ENCODE peak calls at places on chromosomes 3 and 15, in six cellular contexts. B, V, T, L, I and H are unnamed samples. For H3K4me1, the result is how much of the 10 kb centered on the place peaks cover.

GRCh38 chr15:73683624-73684536 is at the start of gene CD276:
- DNase-seq in B (no peak), V (peak), T (peak), L (peak), I (peak), H (peak)

GRCh38 chr15:91356083-91356482 is 256.0 kb downstream of the SV2B start:
- DNase-seq in B (no peak), V (no peak), T (no peak), L (no peak), I (no peak), H (no peak)

GRCh38 chr3:148379763-148380162 is 317.9 kb upstream of the AGTR1 start:
- DNase-seq in B (peak), V (no peak), T (peak), L (no peak), I (peak), H (peak)

GRCh38 chr15:99324082-99324620 is 72.9 kb downstream of the LRRC28 start:
- DNase-seq in B (no peak), V (no peak), T (no peak), L (no peak), I (peak), H (peak)

GRCh38 chr3:39870706-39871105 is 61.3 kb downstream of the MYRIP start:
- DNase-seq in B (no peak), V (no peak), T (no peak), L (no peak), I (no peak), H (peak)

GRCh38 chr3:160801386-160802118 is 45.5 kb downstream of the PPM1L start:
- DNase-seq in B (no peak), V (peak), T (no peak), L (no peak), I (no peak), H (peak)

GRCh38 chr15:92273732-92274131 is 119.9 kb upstream of the ST8SIA2 start:
- DNase-seq in B (no peak), V (no peak), T (no peak), L (no peak), I (no peak), H (no peak)

GRCh38 chr3:50516048-50516871 is 12.8 kb upstream of the CACNA2D2 start:
- DNase-seq in B (no peak), V (peak), T (peak), L (peak), I (no peak), H (no peak)

GRCh38 chr3:72123908-72124441 is 339.0 kb upstream of the PROK2 start:
- DNase-seq in B (peak), V (no peak), T (no peak), L (no peak), I (peak), H (peak)

GRCh38 chr15:77858677-77859490 is 218.6 kb downstream of the TBC1D2B start:
- DNase-seq in B (peak), V (no peak), T (no peak), L (peak), I (no peak), H (no peak)

GRCh38 chr3:56157693-56158092 is 310.6 kb downstream of the ERC2 start:
- DNase-seq in B (peak), V (no peak), T (peak), L (no peak), I (peak), H (peak)

GRCh38 chr15:65837301-65838283 is 31.7 kb upstream of the RAB11A start:
- DNase-seq in B (no peak), V (no peak), T (no peak), L (no peak), I (no peak), H (no peak)

GRCh38 chr3:143924522-143925381 is 46.9 kb upstream of the DIPK2A start:
- DNase-seq in B (no peak), V (no peak), T (no peak), L (no peak), I (no peak), H (no peak)

GRCh38 chr3:105997800-105998526 is 129.2 kb upstream of the CBLB start:
- DNase-seq in B (no peak), V (no peak), T (no peak), L (no peak), I (peak), H (peak)

GRCh38 chr15:22811640-22812039 is 25.2 kb downstream of the NIPA1 start:
- DNase-seq in B (no peak), V (peak), T (peak), L (peak), I (no peak), H (peak)

GRCh38 chr3:56921573-56922571 is 120.1 kb upstream of the ARHGEF3 start:
- DNase-seq in B (peak), V (no peak), T (no peak), L (no peak), I (no peak), H (peak)

GRCh38 chr15:55589297-55589696 is 1.2 kb upstream of the PYGO1 start:
- DNase-seq in B (no peak), V (no peak), T (no peak), L (no peak), I (no peak), H (peak)

GRCh38 chr15:73282567-73283200 is 86.1 kb downstream of the HCN4 start:
- DNase-seq in B (no peak), V (no peak), T (no peak), L (no peak), I (no peak), H (no peak)

GRCh38 chr3:52024765-52025452 is 29.2 kb upstream of the RPL29 start:
- DNase-seq in B (no peak), V (no peak), T (no peak), L (no peak), I (no peak), H (no peak)

GRCh38 chr15:45645026-45645980 is 10.5 kb downstream of the SQOR start:
- DNase-seq in B (no peak), V (peak), T (no peak), L (no peak), I (peak), H (peak)
- H3K9ac ChIP-seq in B (no peak), V (no peak), T (no peak), L (no peak), I (no peak), H (peak)

DNA sequence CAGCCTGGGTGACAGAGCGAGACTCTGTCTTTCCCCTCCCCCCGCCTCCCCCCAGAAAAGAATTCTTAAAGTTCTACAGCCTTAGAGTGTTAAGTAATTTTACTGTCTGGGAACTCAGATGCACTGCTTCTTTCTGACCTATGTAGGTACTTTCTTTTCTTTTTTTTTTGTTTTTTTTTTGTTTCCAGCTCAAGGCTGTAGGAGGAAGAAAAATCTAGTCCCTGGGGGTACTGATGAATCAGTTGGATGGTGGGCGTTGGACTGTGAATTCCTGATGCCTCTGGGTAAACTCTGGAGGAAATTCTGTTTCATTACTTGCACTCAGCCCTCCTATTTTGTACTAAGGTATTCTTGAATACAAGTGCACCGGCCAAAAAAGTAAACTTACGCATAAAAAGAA is 10.8 kb downstream of the GHRL start:
- DNase-seq in B (no peak), V (no peak), T (no peak), L (no peak), I (no peak), H (peak)
- H3K4me1 ChIP-seq in B (under half), V (under half), T (under half), L (under half), I (under half), H (under half)

DNA sequence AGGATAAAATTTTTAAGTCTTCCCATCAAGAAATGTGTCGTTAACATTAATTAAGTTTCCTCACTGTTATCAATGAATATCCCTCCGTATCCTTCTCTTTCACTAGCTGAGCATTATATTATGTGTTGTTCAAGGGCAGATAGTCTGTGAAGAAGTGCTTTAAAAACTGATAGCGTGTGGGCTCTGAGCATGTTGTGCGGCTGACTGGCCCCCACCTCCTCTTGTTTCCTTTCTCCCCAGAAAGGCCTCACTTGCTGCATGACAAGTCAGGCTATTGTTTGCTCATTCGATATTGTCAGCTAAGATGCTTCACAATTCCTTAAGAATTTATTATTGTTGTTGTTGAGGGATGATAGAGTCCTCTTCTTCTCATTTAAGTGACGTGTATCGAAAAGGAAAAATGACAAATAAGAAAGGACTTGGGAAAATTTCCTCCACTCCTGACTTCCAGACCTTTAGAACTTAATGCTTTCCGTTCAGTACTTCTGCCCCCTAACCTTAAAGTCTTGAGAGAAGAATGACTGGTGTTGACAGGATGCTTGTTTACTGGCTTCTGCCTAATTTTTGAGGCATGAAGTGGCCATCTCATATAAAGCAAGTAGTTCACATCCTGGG is 298.3 kb downstream of the LPP start:
- DNase-seq in B (no peak), V (no peak), T (no peak), L (no peak), I (no peak), H (no peak)
- H3K9ac ChIP-seq in B (no peak), V (no peak), T (no peak), L (no peak), I (no peak), H (no peak)

GRCh38 chr3:129611446-129611800 is 4.9 kb upstream of the PLXND1 start:
- DNase-seq in B (no peak), V (no peak), T (no peak), L (no peak), I (no peak), H (no peak)
- H3K4me1 ChIP-seq in B (under half), V (under half), T (under half), L (under half), I (under half), H (half or more)

GRCh38 chr3:158447408-158447807 is 123.6 kb upstream of the MLF1 start:
- DNase-seq in B (no peak), V (no peak), T (no peak), L (no peak), I (no peak), H (no peak)

GRCh38 chr3:158443632-158444031 is 127.4 kb upstream of the MLF1 start:
- DNase-seq in B (no peak), V (no peak), T (no peak), L (no peak), I (no peak), H (no peak)
- H3K9ac ChIP-seq in B (no peak), V (no peak), T (no peak), L (no peak), I (no peak), H (no peak)

DNA sequence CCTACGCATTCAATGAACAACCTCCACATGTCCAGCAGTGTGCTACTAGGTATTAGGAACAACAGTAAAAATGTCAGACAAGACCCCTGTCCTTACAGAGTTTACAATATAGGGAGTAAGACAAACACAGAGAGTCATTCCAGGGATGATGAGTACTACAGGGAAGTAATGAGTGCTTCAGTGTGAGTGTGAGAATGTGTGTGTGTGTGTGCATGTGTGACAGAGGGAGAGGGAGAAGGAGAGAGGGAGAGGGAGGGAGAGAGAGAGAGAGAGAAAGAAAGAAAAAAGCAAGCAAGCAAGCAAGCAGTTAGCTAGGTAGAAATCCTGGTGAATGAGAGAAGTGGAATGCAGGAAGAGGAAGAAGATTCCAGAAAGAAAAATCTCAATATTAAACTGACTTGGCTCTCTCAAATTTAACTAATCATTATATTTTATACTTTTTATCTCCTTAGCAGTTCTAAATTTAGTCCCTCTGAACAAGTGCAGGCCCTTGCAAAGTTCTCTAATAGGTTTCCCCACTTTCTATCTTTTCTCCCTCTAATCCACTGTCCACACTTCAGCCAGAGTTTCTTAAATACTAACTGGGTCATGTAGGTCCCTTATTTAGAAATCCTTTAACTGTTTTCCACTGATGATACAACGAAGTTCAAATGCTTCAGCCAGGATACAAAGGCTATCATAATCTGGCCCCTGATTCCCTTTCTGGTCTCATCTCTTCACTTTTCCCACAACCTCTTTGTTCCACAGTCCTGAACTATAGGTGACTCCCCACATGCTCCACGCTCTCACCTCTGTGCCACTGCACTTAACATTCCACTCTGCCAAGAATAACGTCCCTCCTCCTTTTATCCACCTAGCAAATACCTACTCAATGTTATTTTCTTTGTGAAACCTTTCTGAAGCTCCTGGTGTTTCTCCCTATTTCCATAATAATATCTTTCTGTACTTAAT is 10.3 kb downstream of the DCBLD2 start:
- DNase-seq in B (no peak), V (no peak), T (no peak), L (no peak), I (no peak), H (no peak)
- H3K4me1 ChIP-seq in B (under half), V (under half), T (under half), L (under half), I (half or more), H (half or more)